ENCODE peak calls at places on chromosomes 12 and 14, in five cellular contexts. J is ovary, X is tibial artery, Q is fibroblast of lung, Z is uterus. T is an unnamed sample. For H3K27me3, the result is how much of the 10 kb centered on the place peaks cover.

GRCh38 chr12:100593490-100593889 is 20.0 kb downstream of the GAS2L3 start:
- DNase-seq in Q (peak), J (no peak), X (no peak), Z (no peak), T (peak)

GRCh38 chr14:75399819-75400678 is 27.8 kb upstream of the JDP2 start:
- DNase-seq in X (peak), J (peak), Z (peak), Q (peak), T (peak)

GRCh38 chr12:43348221-43348620 is 203.8 kb downstream of the ADAMTS20 start:
- DNase-seq in J (no peak), X (no peak), Z (no peak), Q (peak), T (no peak)

GRCh38 chr12:39329876-39330275 is 113.0 kb downstream of the KIF21A start:
- DNase-seq in X (no peak), Z (no peak), Q (no peak), J (no peak), T (no peak)

GRCh38 chr14:79278286-79278797 is 933.0 kb downstream of the DIO2 start:
- DNase-seq in J (no peak), X (no peak), Z (no peak), Q (no peak), T (no peak)

GRCh38 chr14:23076785-23077408 is 18.0 kb downstream of the ACIN1 start:
- DNase-seq in Q (no peak), J (no peak), Z (no peak), X (no peak), T (no peak)

GRCh38 chr12:115227137-115227615 is 543.2 kb upstream of the TBX3 start:
- DNase-seq in Q (peak), X (no peak), J (no peak), Z (no peak), T (peak)

GRCh38 chr14:106506901-106507305 is 980.5 kb downstream of the TMEM121 start:
- DNase-seq in Z (no peak), J (no peak), X (no peak), Q (no peak), T (peak)

GRCh38 chr12:92769124-92769901 is 66.5 kb downstream of the PLEKHG7 start:
- DNase-seq in Q (peak), J (no peak), Z (no peak), X (no peak), T (no peak)

GRCh38 chr12:42410345-42410744 is 84.4 kb downstream of the PPHLN1 start:
- DNase-seq in J (no peak), X (no peak), Z (no peak), Q (peak), T (no peak)

GRCh38 chr14:94471045-94471444 is 5.0 kb downstream of the SERPINA9 start:
- DNase-seq in X (no peak), J (no peak), Z (no peak), Q (no peak), T (no peak)

GRCh38 chr14:62632771-62633170 is 412.5 kb downstream of the KCNH5 start:
- DNase-seq in Q (no peak), J (no peak), X (no peak), Z (no peak), T (no peak)

GRCh38 chr12:107847830-107848229 is 73.3 kb downstream of the ASCL4 start:
- DNase-seq in X (peak), J (no peak), Z (no peak), Q (no peak), T (no peak)

GRCh38 chr14:89373185-89373584 is 43.8 kb downstream of the FOXN3 start:
- DNase-seq in X (no peak), Q (no peak), J (no peak), Z (no peak), T (no peak)

GRCh38 chr14:97806871-97807270 is 1009.7 kb downstream of the VRK1 start:
- DNase-seq in J (no peak), Z (no peak), Q (no peak), X (no peak), T (no peak)

GRCh38 chr14:97798204-97798603 is 1001.0 kb downstream of the VRK1 start:
- DNase-seq in X (no peak), J (no peak), Q (no peak), Z (no peak), T (no peak)

GRCh38 chr14:97802430-97802829 is 1005.2 kb downstream of the VRK1 start:
- DNase-seq in X (no peak), Z (no peak), J (no peak), Q (peak), T (no peak)

DNA sequence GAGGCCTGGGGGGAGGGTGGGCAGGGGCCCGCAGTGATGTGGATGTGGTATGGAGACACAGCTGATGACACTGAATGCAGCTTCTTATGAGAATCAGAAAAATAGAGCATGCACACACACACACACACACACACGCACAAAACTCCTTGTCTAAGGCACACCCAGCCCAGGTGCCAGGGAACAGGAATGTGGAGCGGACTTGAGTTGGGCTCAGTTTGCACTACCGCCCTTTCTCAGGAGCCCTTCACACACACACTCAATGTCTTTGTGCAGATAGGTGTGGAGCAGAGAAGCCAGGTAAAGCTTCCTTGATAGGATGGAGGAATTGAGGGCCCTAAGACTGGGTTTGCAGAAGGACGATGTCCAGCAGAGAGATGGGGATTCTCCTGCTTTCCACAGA is 1005.8 kb downstream of the VRK1 start:
- DNase-seq in X (no peak), J (no peak), Z (no peak), Q (no peak), T (no peak)
- H3K27me3 ChIP-seq in X (under half), J (under half), Z (under half), Q (under half), T (under half)

GRCh38 chr12:539540-540310 is 80.0 kb downstream of the B4GALNT3 start:
- DNase-seq in Q (no peak), Z (no peak), J (no peak), X (no peak), T (no peak)

GRCh38 chr12:536751-537150 is 77.0 kb downstream of the B4GALNT3 start:
- DNase-seq in X (no peak), Z (no peak), J (no peak), Q (no peak), T (no peak)

GRCh38 chr12:541676-542289 is 82.0 kb downstream of the B4GALNT3 start:
- DNase-seq in X (no peak), Q (peak), J (no peak), Z (no peak), T (no peak)

GRCh38 chr12:537772-538171 is 78.0 kb downstream of the B4GALNT3 start:
- DNase-seq in J (no peak), Z (no peak), X (no peak), Q (no peak), T (peak)

DNA sequence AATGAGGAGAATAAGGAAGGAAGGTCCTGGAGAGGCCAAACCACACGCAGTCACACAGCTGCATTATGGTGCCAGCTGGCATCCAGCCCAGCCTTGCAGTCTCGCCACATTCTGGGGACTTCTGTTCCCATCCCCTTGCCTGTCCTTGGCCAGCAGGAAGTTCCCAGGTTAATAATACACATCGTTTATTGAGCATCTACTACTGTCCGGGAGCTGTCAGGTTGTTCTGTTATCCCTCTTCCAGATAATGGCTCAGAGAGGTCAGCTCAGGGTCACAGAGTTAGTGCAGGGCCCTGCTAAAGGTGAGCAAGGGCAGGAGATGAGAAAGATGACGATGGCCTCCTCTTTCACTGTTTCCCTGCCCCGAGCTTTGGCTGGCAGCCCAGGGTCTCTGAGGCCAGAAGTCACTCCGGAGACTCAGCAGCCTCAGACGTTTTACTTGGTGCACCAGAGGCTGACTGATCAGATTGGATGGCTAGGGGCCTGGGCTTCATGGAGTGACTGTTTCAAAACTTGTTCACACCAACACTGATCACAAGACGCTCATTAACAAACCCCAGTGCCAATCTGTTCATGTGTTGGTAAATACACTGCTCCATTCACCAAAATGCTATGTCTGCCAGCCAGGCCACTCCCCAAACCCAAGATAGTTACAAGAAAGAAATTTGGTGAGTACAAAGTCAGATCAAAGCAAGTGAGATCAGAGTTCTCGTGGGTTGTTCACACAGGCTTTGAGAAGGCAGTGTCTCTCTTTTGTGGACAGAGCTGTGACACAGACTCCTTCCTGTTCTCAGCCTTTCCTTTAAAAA is 79.2 kb downstream of the B4GALNT3 start:
- DNase-seq in J (no peak), X (peak), Q (peak), Z (no peak), T (peak)
- H3K27me3 ChIP-seq in J (under half), X (under half), Q (under half), Z (under half), T (under half)

DNA sequence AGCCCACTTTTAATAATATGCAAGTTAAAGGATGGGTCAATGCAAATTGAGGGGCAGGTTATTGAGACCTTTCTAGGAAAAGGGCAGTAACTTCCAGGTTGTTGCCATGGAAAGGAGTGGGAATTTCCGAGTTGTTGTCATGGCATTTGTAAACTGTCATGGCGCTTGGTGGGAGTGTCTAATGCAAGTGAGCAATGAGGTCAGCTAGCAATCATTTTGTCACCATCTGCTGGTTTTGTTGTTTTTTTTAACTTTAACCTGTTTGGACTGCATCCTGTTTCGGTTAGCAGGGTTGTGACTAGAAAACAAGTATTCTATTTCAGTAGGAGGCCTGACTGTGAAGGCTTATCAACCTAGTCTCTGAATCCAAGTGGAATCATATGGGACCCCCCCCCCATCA is 85.8 kb upstream of the TSPAN11 start:
- DNase-seq in Z (no peak), Q (no peak), J (no peak), X (no peak), T (no peak)
- H3K27me3 ChIP-seq in Z (under half), Q (under half), J (under half), X (under half), T (under half)

DNA sequence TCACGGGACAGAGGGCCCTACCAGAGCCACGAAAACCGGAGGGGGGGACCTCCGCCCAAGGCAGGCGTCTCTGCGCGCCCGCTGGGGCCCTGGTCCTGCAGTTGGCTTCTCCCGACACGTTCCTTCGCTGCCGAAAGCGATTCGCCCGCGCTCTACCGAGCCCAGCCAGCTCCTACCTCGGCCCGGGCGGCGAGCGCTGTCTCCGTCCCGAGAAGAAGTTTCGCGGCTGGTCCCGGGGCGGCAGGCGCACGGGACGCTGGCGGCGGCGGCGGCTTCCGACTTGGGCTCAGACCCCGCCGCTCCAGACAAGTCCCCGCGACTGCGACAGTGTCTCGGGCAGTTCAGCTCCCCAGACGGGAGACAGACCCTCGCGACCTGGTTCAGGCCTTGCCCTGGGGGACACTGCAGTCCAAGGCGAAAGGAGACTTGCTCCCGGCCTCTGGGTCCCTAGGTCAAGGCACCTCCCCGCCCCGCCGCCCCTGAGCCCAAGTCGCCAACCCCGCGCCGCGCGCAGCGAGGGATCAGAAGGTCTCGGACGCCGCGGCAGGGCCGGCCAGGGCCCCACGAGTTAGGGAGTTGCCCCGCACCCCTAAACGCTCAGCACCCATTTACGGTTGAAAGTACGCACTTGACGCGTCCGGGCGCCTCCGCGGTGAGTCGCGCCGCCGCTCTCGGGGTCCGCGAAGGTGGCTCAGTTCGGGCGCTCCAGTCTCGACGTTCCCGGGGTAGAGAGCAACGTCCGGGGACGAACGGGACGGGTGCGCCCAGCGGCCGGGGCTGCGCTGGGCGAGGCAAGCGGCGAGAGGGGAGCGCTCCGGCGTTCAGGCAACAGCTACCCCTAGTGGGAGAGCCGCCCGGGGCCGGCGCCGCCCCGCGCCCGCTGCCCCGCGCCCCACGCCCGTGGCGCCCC is 1.4 kb upstream of the DIO3 start:
- DNase-seq in Q (peak), Z (peak), J (peak), X (no peak), T (no peak)
- H3K27me3 ChIP-seq in Q (under half), Z (under half), J (under half), X (half or more), T (under half)

GRCh38 chr12:112755507-112755906 is 36.0 kb upstream of the RPH3A start:
- DNase-seq in Q (no peak), X (no peak), J (no peak), Z (no peak), T (no peak)
- H3K27me3 ChIP-seq in Q (under half), X (under half), J (under half), Z (under half), T (under half)

GRCh38 chr14:99819514-99819913 is 26.3 kb downstream of the EML1 start:
- DNase-seq in X (no peak), Q (no peak), J (no peak), Z (peak), T (no peak)
- H3K27me3 ChIP-seq in X (under half), Q (under half), J (under half), Z (under half), T (under half)

DNA sequence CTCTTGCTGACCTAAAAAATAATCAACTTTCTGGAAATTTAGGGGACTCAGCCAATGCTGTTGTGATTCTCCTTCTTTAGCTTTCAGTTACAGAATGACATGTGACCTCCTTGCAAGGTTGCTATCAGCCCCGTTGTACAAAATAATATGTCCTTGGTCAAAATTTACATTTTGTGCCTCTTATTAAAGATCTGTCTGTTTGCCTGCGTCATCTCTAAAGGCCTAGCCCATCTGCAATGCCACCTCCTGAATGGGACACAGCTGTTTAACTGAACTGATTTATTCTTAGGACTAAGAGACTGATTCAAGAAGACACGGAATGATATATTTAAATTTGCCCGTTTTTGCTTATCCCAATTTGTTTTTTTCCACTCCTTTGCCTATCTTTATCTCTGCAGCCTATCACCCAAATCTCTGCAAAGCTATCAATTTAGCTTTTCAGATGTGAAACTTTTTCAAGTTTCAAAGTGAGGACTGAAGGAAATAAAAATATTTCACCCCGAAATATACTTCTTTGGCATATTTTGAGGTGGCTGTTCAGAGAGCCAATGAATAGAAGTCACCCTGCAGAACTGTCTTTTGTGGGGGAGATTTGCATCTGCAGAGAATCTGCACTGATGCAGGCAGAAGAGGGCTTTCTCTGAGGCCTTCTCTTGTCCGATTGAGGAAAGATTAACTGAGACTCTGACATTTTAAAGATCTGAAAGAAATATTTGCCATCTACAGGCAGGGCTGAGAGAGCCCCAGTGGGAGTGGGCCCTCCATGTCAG is 126.0 kb downstream of the VEZT start:
- DNase-seq in Z (no peak), J (no peak), Q (no peak), X (no peak), T (no peak)
- H3K27me3 ChIP-seq in Z (under half), J (under half), Q (under half), X (under half), T (under half)

GRCh38 chr14:103818870-103819269 is 28.5 kb downstream of the PPP1R13B start:
- DNase-seq in Q (no peak), J (no peak), X (no peak), Z (no peak), T (no peak)
- H3K27me3 ChIP-seq in Q (under half), J (under half), X (under half), Z (under half), T (under half)

GRCh38 chr12:49949866-49950265 is 671 bp upstream of the AQP2 start:
- DNase-seq in Z (no peak), X (no peak), J (no peak), Q (no peak), T (no peak)

GRCh38 chr12:49952396-49953055 is 2.0 kb downstream of the AQP2 start:
- DNase-seq in J (no peak), Q (no peak), X (no peak), Z (no peak), T (no peak)

GRCh38 chr12:49950310-49951251 is at the start of gene AQP2:
- DNase-seq in J (no peak), Q (no peak), Z (no peak), X (no peak), T (no peak)

GRCh38 chr12:49953146-49953545 is 2.6 kb downstream of the AQP2 start:
- DNase-seq in J (no peak), X (no peak), Z (no peak), Q (no peak), T (no peak)

GRCh38 chr12:49951411-49952105 is 1.0 kb downstream of the AQP2 start:
- DNase-seq in Z (no peak), X (no peak), J (no peak), Q (no peak), T (no peak)
- H3K27me3 ChIP-seq in Z (under half), X (under half), J (under half), Q (under half), T (under half)